ENCODE peak calls at places on chromosomes 7 and 10, in six cellular contexts. D is H4, Q is smooth muscle cell of the brain vasculature, G is A673, A is nephron progenitor cell, U is pulmonary artery endothelial cell. Z is an unnamed sample.

GRCh38 chr7:46811529-46811928 is 770.4 kb downstream of the TNS3 start:
- DNase-seq in D (peak), Q (peak), G (peak), A (no peak), U (no peak), Z (peak)

GRCh38 chr7:130888017-130888371 is 154.0 kb upstream of the KLF14 start:
- DNase-seq in D (no peak), Q (no peak), G (no peak), A (no peak), U (no peak), Z (no peak)

GRCh38 chr10:114320249-114321116 is 81.4 kb downstream of the VWA2 start:
- DNase-seq in D (peak), Q (no peak), G (no peak), A (no peak), U (no peak), Z (no peak)

GRCh38 chr10:62655337-62655994 is 149.1 kb upstream of the ADO start:
- DNase-seq in D (no peak), Q (no peak), G (no peak), A (no peak), U (no peak), Z (no peak)

GRCh38 chr7:30927040-30927439 is 15.4 kb downstream of the AQP1 start:
- DNase-seq in D (no peak), Q (no peak), G (no peak), A (no peak), U (no peak), Z (no peak)

GRCh38 chr10:99667108-99667751 is 7.9 kb downstream of the ENTPD7 start:
- DNase-seq in D (peak), Q (no peak), G (no peak), A (no peak), U (no peak), Z (no peak)

GRCh38 chr10:114276066-114276465 is 37.0 kb downstream of the VWA2 start:
- DNase-seq in D (no peak), Q (no peak), G (no peak), A (no peak), U (no peak), Z (no peak)

GRCh38 chr10:12784646-12785045 is 216.9 kb downstream of the CCDC3 start:
- DNase-seq in D (no peak), Q (no peak), G (no peak), A (no peak), U (no peak), Z (no peak)

GRCh38 chr10:30502266-30503058 is 68.5 kb downstream of the MAP3K8 start:
- DNase-seq in D (peak), Q (no peak), G (no peak), A (no peak), U (no peak), Z (no peak)

GRCh38 chr7:44712012-44712411 is 36.6 kb upstream of the ZMIZ2 start:
- DNase-seq in D (no peak), Q (no peak), G (no peak), A (no peak), U (no peak), Z (no peak)

GRCh38 chr10:100469756-100470155 is 6.9 kb downstream of the WNT8B start:
- DNase-seq in D (no peak), Q (no peak), G (no peak), A (no peak), U (no peak), Z (no peak)